ENCODE peak calls at places on chromosomes 3 and 15, in eight cellular contexts. J is heart left ventricle, S is tibial artery, I is GM13976, Y is fibroblast of pulmonary artery, U is OCI-LY7, T is H1, F is NB4. Z is an unnamed sample.

GRCh38 chr15:49904296-49904695 is 214.7 kb downstream of the ATP8B4 start:
- DNase-seq in J (no peak), Y (no peak), T (no peak), I (no peak), F (no peak), S (no peak), U (no peak), Z (no peak)

GRCh38 chr3:139225551-139225950 is 118.3 kb upstream of the MRPS22 start:
- DNase-seq in J (no peak), T (no peak), U (no peak), I (no peak), F (no peak), Y (peak), S (no peak), Z (no peak)

GRCh38 chr3:127588675-127589577 is 1.6 kb downstream of the TPRA1 start:
- DNase-seq in F (peak), T (no peak), S (no peak), Y (peak), I (no peak), U (peak), J (no peak), Z (no peak)

GRCh38 chr3:30689202-30689641 is 82.8 kb downstream of the TGFBR2 start:
- DNase-seq in I (no peak), F (no peak), U (no peak), J (no peak), Y (peak), T (no peak), S (peak), Z (no peak)

GRCh38 chr3:52798978-52799476 is 4.4 kb downstream of the ITIH3 start:
- DNase-seq in F (peak), S (no peak), Y (no peak), J (no peak), U (peak), I (peak), T (peak), Z (peak)

GRCh38 chr3:102106421-102107097 is 257.2 kb downstream of the NFKBIZ start:
- DNase-seq in U (no peak), T (no peak), F (no peak), I (no peak), S (no peak), Y (peak), J (no peak), Z (no peak)

GRCh38 chr15:80174017-80174746 is 21.4 kb downstream of the FAH start:
- DNase-seq in Y (peak), F (no peak), U (no peak), T (no peak), S (peak), J (peak), I (no peak), Z (no peak)

GRCh38 chr3:54983266-54983910 is 55.5 kb upstream of the LRTM1 start:
- DNase-seq in S (no peak), U (no peak), Y (no peak), F (no peak), T (no peak), J (no peak), I (no peak), Z (no peak)

GRCh38 chr3:99562138-99562537 is 76.3 kb upstream of the COL8A1 start:
- DNase-seq in T (no peak), S (no peak), Y (peak), J (no peak), U (no peak), I (no peak), F (peak), Z (no peak)

GRCh38 chr3:196661400-196661799 is 21.9 kb downstream of the NRROS start:
- DNase-seq in I (no peak), T (no peak), J (no peak), U (no peak), Y (no peak), S (no peak), F (no peak), Z (no peak)

GRCh38 chr3:129829640-129830039 is 63.9 kb downstream of the TMCC1 start:
- DNase-seq in S (peak), T (no peak), Y (peak), I (peak), U (peak), J (no peak), F (peak), Z (peak)

GRCh38 chr3:49469037-49469875 is 811 bp upstream of the DAG1 start:
- DNase-seq in J (peak), U (no peak), Y (peak), S (peak), F (no peak), I (no peak), T (peak), Z (peak)

GRCh38 chr3:10116138-10116460 is 624 bp downstream of the BRK1 start:
- DNase-seq in U (no peak), T (no peak), F (peak), Y (peak), S (no peak), I (no peak), J (no peak), Z (no peak)

GRCh38 chr3:24688446-24689148 is 193.9 kb upstream of the THRB start:
- DNase-seq in J (no peak), U (no peak), S (no peak), I (no peak), Y (no peak), F (no peak), T (no peak), Z (no peak)

GRCh38 chr3:123385981-123386380 is 62.9 kb downstream of the ADCY5 start:
- DNase-seq in T (no peak), U (no peak), Y (peak), S (peak), F (no peak), I (no peak), J (peak), Z (no peak)

DNA sequence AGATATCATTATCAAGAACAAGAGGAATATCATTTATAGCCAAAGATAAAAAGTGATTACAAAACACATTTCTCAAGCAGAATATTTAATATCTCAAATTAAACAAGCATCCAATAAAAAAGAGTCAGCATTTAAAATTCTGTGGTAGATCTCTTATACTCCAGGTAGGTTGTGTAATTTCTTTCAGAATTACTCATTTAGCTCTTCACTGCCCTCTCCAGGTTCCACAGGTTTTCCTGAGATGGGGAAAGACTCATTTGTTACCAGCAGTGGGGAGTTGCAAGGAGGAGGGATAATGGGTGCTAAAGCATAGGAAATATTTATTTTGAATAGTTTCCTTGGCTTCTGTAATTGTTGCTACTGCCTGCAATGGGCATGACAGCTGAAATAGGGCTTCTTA is 83.1 kb upstream of the RASGRP1 start:
- DNase-seq in T (no peak), S (no peak), I (no peak), Y (peak), J (no peak), U (no peak), F (no peak), Z (no peak)
- TF ChIP-seq CTCF in T (no peak), S (no peak), I (no peak), Y (peak), J (no peak), U (peak), F (no peak), Z (no peak)

DNA sequence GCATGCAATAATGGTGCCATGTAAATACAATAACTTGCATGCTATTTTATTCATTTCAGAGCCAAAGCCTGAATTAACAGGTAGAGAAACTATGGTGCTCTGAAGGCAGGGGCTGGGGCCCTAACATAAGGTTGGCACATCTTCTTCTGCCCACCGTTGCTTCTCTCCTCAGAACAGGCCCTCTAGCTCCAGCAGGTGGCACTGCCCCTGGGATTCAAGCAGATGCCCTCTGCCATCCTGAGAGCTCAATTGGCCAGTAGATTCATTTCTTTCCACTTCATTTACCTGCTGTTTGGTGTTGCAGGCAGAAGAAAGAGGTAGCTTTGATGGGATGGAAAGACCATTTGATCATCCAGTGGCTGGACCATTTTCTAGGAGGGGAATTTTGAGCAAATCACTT is 130.5 kb downstream of the FOXB1 start:
- DNase-seq in T (no peak), Y (no peak), F (no peak), I (no peak), S (no peak), J (no peak), U (no peak), Z (no peak)
- TF ChIP-seq CTCF in T (peak), Y (no peak), F (no peak), I (no peak), S (no peak), J (no peak), U (peak), Z (no peak)

DNA sequence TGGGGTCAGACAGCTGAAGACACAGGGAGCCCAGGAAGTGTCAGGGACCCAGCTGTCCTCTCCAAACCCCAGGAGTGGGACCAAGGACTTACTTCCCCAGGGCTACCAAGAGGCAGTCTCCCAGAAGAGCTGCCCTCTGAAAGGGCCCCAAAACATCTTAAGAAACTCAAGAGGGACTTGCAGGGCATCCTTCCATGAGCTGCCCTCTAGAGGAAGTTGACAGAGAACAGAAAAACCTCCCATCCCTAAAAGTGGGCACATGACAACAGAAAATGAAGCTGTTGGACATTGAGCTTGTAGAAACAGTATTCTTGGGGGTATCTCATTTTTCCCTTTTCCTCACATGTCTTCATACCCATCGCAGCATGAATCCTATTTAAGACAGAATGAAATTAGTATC is 58.9 kb downstream of the MECOM start:
- DNase-seq in S (no peak), T (no peak), F (peak), I (no peak), J (no peak), Y (peak), U (peak), Z (no peak)
- TF ChIP-seq CTCF in S (no peak), T (no peak), F (peak), I (no peak), J (no peak), Y (peak), U (peak), Z (no peak)

DNA sequence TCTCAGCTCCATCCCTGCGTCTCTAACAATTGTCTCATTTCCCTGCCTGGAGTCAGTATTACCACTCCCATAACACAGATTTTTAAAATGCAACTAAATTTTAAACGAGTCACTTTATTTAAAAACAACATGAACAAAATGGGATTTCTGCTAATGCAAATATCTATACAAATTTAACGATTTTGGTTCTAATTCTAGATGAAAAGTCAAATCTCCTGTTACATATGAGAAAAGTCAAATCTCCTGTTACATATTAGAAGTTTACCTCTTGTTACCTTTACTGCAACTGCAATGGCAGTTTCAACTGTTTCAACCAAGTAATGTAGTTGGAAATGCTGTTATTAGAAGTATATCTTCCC is 578 bp upstream of the RPL39L start:
- DNase-seq in F (no peak), T (no peak), I (no peak), U (no peak), S (no peak), Y (no peak), J (no peak), Z (no peak)
- TF ChIP-seq CTCF in F (no peak), T (no peak), I (no peak), U (peak), S (no peak), Y (no peak), J (no peak), Z (no peak)

DNA sequence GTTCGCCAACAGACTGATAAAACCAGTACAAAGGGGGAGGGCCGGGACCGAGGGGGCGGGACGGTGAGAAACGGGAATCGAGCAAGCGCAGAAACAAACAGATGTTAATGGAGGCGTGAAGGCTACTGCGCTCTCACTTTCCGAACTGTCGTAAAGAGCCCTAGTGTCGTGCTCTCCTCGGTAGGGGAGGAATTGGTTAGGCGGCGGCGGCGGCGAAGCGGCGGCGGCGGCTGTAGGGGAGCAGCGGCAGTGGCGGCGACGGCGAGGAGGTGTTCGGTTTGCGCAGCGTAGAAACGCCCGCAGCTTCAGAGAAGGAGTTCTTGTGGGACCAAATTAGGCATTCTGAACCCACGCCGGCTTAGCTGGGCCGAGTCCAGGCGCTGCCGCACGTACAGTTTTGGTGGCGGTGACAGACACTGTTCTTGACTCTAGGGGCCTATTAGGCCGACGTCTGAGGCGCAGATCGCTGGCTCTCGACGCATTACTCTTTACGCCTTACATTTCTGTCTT is at the start of gene RNF111:
- DNase-seq in U (peak), J (peak), F (peak), Y (peak), I (peak), T (peak), S (peak), Z (peak)
- TF ChIP-seq CTCF in U (no peak), J (no peak), F (no peak), Y (no peak), I (no peak), T (no peak), S (no peak), Z (no peak)

GRCh38 chr3:159987291-159987711 is 1.3 kb upstream of the IL12A start:
- DNase-seq in J (no peak), I (no peak), T (no peak), U (no peak), S (no peak), F (no peak), Y (no peak), Z (no peak)
- TF ChIP-seq CTCF in J (no peak), I (peak), T (no peak), U (no peak), S (no peak), F (no peak), Y (peak), Z (peak)